ENCODE peak calls at places on chromosomes 2 and 18, in eight cellular contexts. One of them, this sample, is unnamed. For H3K4me1, the result is how much of the 10 kb centered on the place peaks cover.

GRCh38 chr2:128832946-128833560 is 514.4 kb upstream of the HS6ST1 start:
- ATAC-seq in K562: no peak
- ATAC-seq in pancreas: no peak
- ATAC-seq in GM23338: peak
- ATAC-seq in foreskin keratinocyte: no peak
- ATAC-seq in PC-3: no peak
- ATAC-seq in mucosa of descending colon: no peak
- ATAC-seq in RWPE2: no peak
- ATAC-seq in this sample: no peak

GRCh38 chr2:165905854-165906253 is 47.7 kb downstream of the TTC21B start:
- ATAC-seq in K562: no peak
- ATAC-seq in pancreas: no peak
- ATAC-seq in GM23338: no peak
- ATAC-seq in foreskin keratinocyte: no peak
- ATAC-seq in PC-3: no peak
- ATAC-seq in mucosa of descending colon: no peak
- ATAC-seq in RWPE2: no peak
- ATAC-seq in this sample: no peak

GRCh38 chr2:206520450-206520849 is 77.1 kb downstream of the ADAM23 start:
- ATAC-seq in K562: no peak
- ATAC-seq in pancreas: no peak
- ATAC-seq in GM23338: peak
- ATAC-seq in foreskin keratinocyte: no peak
- ATAC-seq in PC-3: no peak
- ATAC-seq in mucosa of descending colon: no peak
- ATAC-seq in RWPE2: no peak
- ATAC-seq in this sample: no peak

GRCh38 chr2:28904295-28904694 is 9.8 kb downstream of the WDR43 start:
- ATAC-seq in K562: no peak
- ATAC-seq in pancreas: no peak
- ATAC-seq in GM23338: no peak
- ATAC-seq in foreskin keratinocyte: no peak
- ATAC-seq in PC-3: peak
- ATAC-seq in mucosa of descending colon: no peak
- ATAC-seq in RWPE2: peak
- ATAC-seq in this sample: no peak

GRCh38 chr2:11716689-11717321 is 29.6 kb upstream of the LPIN1 start:
- ATAC-seq in K562: no peak
- ATAC-seq in pancreas: no peak
- ATAC-seq in GM23338: no peak
- ATAC-seq in foreskin keratinocyte: no peak
- ATAC-seq in PC-3: no peak
- ATAC-seq in mucosa of descending colon: no peak
- ATAC-seq in RWPE2: no peak
- ATAC-seq in this sample: peak

GRCh38 chr2:101064505-101064867 is 62.4 kb downstream of the RPL31 start:
- ATAC-seq in K562: no peak
- ATAC-seq in pancreas: no peak
- ATAC-seq in GM23338: no peak
- ATAC-seq in foreskin keratinocyte: peak
- ATAC-seq in PC-3: no peak
- ATAC-seq in mucosa of descending colon: no peak
- ATAC-seq in RWPE2: no peak
- ATAC-seq in this sample: no peak

GRCh38 chr18:75227535-75227934 is 16.9 kb downstream of the TSHZ1 start:
- ATAC-seq in K562: no peak
- ATAC-seq in pancreas: no peak
- ATAC-seq in GM23338: no peak
- ATAC-seq in foreskin keratinocyte: no peak
- ATAC-seq in PC-3: no peak
- ATAC-seq in mucosa of descending colon: peak
- ATAC-seq in RWPE2: no peak
- ATAC-seq in this sample: no peak

GRCh38 chr2:134372611-134373131 is 118.8 kb downstream of the MGAT5 start:
- ATAC-seq in K562: no peak
- ATAC-seq in pancreas: no peak
- ATAC-seq in GM23338: no peak
- ATAC-seq in foreskin keratinocyte: peak
- ATAC-seq in PC-3: peak
- ATAC-seq in mucosa of descending colon: peak
- ATAC-seq in RWPE2: no peak
- ATAC-seq in this sample: peak

GRCh38 chr18:24188120-24188519 is 49.3 kb downstream of the CABYR start:
- ATAC-seq in K562: no peak
- ATAC-seq in pancreas: no peak
- ATAC-seq in GM23338: no peak
- ATAC-seq in foreskin keratinocyte: no peak
- ATAC-seq in PC-3: no peak
- ATAC-seq in mucosa of descending colon: no peak
- ATAC-seq in RWPE2: no peak
- ATAC-seq in this sample: no peak

GRCh38 chr2:127893494-127893893 is 7.7 kb upstream of the AMMECR1L start:
- ATAC-seq in K562: peak
- ATAC-seq in pancreas: no peak
- ATAC-seq in GM23338: peak
- ATAC-seq in foreskin keratinocyte: no peak
- ATAC-seq in PC-3: no peak
- ATAC-seq in mucosa of descending colon: no peak
- ATAC-seq in RWPE2: no peak
- ATAC-seq in this sample: no peak

GRCh38 chr2:239109916-239110545 is 262.1 kb downstream of the TWIST2 start:
- ATAC-seq in K562: no peak
- ATAC-seq in pancreas: no peak
- ATAC-seq in GM23338: no peak
- ATAC-seq in foreskin keratinocyte: no peak
- ATAC-seq in PC-3: no peak
- ATAC-seq in mucosa of descending colon: no peak
- ATAC-seq in RWPE2: no peak
- ATAC-seq in this sample: no peak

GRCh38 chr2:65057391-65058052 is 1.3 kb downstream of the CEP68 start:
- ATAC-seq in K562: no peak
- ATAC-seq in pancreas: no peak
- ATAC-seq in GM23338: no peak
- ATAC-seq in foreskin keratinocyte: peak
- ATAC-seq in PC-3: peak
- ATAC-seq in mucosa of descending colon: peak
- ATAC-seq in RWPE2: no peak
- ATAC-seq in this sample: no peak

GRCh38 chr2:217475791-217476190 is 527.0 kb downstream of the TNS1 start:
- ATAC-seq in K562: no peak
- ATAC-seq in pancreas: no peak
- ATAC-seq in GM23338: no peak
- ATAC-seq in foreskin keratinocyte: no peak
- ATAC-seq in PC-3: no peak
- ATAC-seq in mucosa of descending colon: no peak
- ATAC-seq in RWPE2: no peak
- ATAC-seq in this sample: no peak

GRCh38 chr18:48440924-48441323 is 31.7 kb upstream of the ZBTB7C start:
- ATAC-seq in K562: no peak
- ATAC-seq in pancreas: no peak
- ATAC-seq in GM23338: no peak
- ATAC-seq in foreskin keratinocyte: no peak
- ATAC-seq in PC-3: no peak
- ATAC-seq in mucosa of descending colon: no peak
- ATAC-seq in RWPE2: no peak
- ATAC-seq in this sample: peak

GRCh38 chr2:174072069-174072468 is 106.9 kb upstream of the SP3 start:
- ATAC-seq in K562: no peak
- ATAC-seq in pancreas: no peak
- ATAC-seq in GM23338: peak
- ATAC-seq in foreskin keratinocyte: no peak
- ATAC-seq in PC-3: no peak
- ATAC-seq in mucosa of descending colon: no peak
- ATAC-seq in RWPE2: no peak
- ATAC-seq in this sample: no peak

DNA sequence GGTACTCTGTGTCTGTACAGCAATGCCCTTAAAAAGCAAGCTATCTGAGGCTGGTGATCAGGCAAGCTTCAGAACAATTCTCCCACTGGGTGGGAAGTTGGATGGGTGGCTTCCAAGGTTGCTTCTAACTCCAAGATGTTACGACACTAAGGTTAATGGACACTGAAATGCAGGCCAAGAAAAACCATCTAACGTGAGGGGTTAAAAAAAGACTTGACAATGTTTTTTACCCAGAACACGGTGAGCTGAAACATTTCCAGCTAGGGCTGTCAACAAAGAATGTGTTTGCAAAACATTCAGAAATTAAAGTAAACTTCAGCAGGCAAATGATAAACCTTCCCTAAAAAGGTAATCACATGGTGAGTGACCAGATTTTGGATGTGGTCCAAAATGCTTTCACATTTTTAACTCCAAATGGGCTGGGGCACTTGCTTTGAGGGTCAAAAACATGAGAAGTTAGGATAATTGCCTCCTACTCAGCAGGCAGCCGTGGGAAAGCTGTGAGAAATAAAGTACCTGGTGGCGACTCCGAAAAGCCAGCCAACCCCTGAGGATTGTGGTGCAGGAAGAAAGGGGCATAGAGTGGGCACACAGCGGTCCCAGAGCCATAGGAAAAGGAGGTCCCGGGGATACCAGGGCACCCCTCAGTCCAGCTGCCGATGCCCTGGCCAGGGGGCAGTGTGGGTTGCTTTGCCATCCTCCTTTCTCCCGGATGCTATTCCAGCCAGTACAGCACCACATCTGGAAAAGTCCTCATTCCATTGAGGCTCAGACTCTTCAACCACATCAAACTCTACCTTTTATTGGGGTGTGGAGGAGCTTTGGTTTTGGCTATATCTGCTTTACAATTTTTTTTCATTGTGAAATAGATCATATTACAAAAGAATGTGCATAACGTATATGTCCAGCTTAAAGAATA is 90.0 kb upstream of the ATL2 start:
- ATAC-seq in K562: no peak
- ATAC-seq in pancreas: no peak
- ATAC-seq in GM23338: no peak
- ATAC-seq in foreskin keratinocyte: no peak
- ATAC-seq in PC-3: no peak
- ATAC-seq in mucosa of descending colon: no peak
- ATAC-seq in RWPE2: no peak
- ATAC-seq in this sample: peak
- H3K4me1 ChIP-seq in K562: under half
- H3K4me1 ChIP-seq in pancreas: under half
- H3K4me1 ChIP-seq in GM23338: under half
- H3K4me1 ChIP-seq in foreskin keratinocyte: under half
- H3K4me1 ChIP-seq in PC-3: under half
- H3K4me1 ChIP-seq in mucosa of descending colon: under half
- H3K4me1 ChIP-seq in RWPE2: under half
- H3K4me1 ChIP-seq in this sample: half or more

DNA sequence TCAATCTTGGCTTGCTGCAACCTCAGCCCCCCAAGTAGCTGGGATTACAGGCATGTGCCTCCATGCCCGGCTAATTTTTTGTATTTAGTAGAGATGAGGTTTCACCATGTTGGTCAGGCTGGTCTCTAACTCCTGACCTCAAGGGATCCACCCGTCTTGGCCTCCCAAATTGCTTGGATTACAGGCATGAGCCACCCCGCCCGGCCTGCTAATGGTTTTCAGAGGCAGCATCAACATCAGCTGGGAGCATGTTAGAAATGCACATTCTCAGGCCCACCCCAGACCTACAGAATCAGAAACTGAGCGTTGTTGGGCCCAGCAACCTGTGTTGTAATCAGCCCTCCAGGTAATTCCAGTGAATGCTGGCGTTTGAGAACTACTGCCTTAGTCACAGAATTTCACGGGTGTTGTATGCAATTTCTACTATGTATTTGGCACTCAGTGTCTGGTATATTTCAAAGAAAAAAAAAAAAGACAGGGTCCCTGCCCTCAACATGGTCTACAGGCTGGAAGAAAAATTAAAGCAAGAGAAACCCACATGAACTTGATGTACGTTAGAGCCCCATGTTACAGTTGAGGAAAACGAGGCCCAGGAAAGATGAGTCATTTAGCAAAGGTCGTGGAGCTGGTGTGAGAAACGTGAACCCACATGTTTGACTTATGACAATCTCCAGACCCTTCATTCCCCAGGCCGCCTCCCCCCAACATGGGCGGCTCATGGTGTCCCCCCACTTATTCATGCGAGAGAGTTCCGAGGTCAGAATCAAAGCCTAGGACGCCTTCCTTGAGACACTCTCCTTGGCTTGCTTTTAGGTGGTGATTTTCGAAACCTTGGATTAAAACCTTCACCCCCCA is 35.3 kb downstream of the SH3BP4 start:
- ATAC-seq in K562: no peak
- ATAC-seq in pancreas: no peak
- ATAC-seq in GM23338: no peak
- ATAC-seq in foreskin keratinocyte: no peak
- ATAC-seq in PC-3: no peak
- ATAC-seq in mucosa of descending colon: no peak
- ATAC-seq in RWPE2: no peak
- ATAC-seq in this sample: no peak
- H3K4me1 ChIP-seq in K562: under half
- H3K4me1 ChIP-seq in pancreas: under half
- H3K4me1 ChIP-seq in GM23338: under half
- H3K4me1 ChIP-seq in foreskin keratinocyte: under half
- H3K4me1 ChIP-seq in PC-3: under half
- H3K4me1 ChIP-seq in mucosa of descending colon: under half
- H3K4me1 ChIP-seq in RWPE2: half or more
- H3K4me1 ChIP-seq in this sample: under half

DNA sequence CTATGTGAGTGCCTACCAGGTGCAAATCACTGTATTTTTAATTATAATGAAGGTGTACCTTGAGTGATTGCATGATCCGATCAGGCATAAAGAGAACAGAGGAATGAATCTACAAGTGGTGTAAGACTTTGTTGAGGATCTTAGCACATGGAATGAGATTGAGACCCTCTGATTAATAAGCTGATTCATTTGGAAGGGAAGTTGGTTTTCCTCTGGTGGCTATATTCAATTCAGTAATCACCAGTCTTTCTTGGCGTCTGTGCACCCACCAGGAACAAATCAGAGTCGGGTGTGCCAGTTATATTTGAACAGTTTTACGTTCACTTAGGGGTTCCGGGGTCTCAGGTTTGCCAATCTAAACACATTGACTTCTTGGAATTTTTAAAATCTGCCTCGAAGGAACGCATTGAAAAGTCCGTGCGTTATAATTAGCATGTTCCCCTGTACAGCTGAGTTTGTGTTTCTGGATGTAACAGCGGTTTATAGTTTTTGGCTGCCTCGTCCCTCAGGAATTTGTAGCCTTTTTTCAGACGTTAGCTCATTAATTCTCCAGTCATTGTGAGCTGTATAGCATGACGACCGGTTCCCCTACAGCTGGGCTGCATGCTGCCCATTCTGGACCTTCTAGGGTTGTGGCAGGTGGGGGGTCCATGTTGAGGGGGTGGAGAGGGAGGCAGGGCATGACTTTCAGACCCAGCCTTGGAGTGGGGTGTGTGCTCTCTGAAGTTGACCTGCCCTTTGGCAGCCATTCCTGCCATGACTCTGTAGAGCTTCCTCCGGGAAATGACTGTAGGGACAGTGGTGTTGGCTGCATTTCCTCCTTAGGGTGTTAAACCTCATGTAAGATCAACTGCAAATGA is 20.3 kb downstream of the MYO1B start:
- ATAC-seq in K562: no peak
- ATAC-seq in pancreas: no peak
- ATAC-seq in GM23338: no peak
- ATAC-seq in foreskin keratinocyte: peak
- ATAC-seq in PC-3: peak
- ATAC-seq in mucosa of descending colon: peak
- ATAC-seq in RWPE2: peak
- ATAC-seq in this sample: peak
- H3K4me1 ChIP-seq in K562: under half
- H3K4me1 ChIP-seq in pancreas: under half
- H3K4me1 ChIP-seq in GM23338: under half
- H3K4me1 ChIP-seq in foreskin keratinocyte: under half
- H3K4me1 ChIP-seq in PC-3: under half
- H3K4me1 ChIP-seq in mucosa of descending colon: under half
- H3K4me1 ChIP-seq in RWPE2: under half
- H3K4me1 ChIP-seq in this sample: under half

GRCh38 chr2:96240341-96241038 is 25.3 kb downstream of the TMEM127 start:
- ATAC-seq in K562: no peak
- ATAC-seq in pancreas: no peak
- ATAC-seq in GM23338: no peak
- ATAC-seq in foreskin keratinocyte: peak
- ATAC-seq in PC-3: no peak
- ATAC-seq in mucosa of descending colon: no peak
- ATAC-seq in RWPE2: peak
- ATAC-seq in this sample: no peak
- H3K4me1 ChIP-seq in K562: under half
- H3K4me1 ChIP-seq in pancreas: under half
- H3K4me1 ChIP-seq in GM23338: under half
- H3K4me1 ChIP-seq in foreskin keratinocyte: under half
- H3K4me1 ChIP-seq in PC-3: under half
- H3K4me1 ChIP-seq in mucosa of descending colon: under half
- H3K4me1 ChIP-seq in RWPE2: under half
- H3K4me1 ChIP-seq in this sample: under half

This sample was measured in gastroesophageal sphincter.